ENCODE peak calls at places on chromosomes 5 and 9, in four cellular contexts. F is right lobe of liver; Z is CD8-positive, alpha-beta T cell; S is OCI-LY7. X is an unnamed sample.
A peak's percentile ranks its signal among the peaks of the same experiment; 100 is the strongest.

GRCh38 chr5:148776780-148777179 is 49.6 kb upstream of the ADRB2 start:
- DNase-seq in S (no peak), Z (no peak), F (no peak), X (peak; percentile 68)

GRCh38 chr9:87800456-87800855 is 74.5 kb downstream of the CTSL start:
- DNase-seq in F (no peak), S (no peak), Z (no peak), X (no peak)

GRCh38 chr5:137753227-137753985 is 757 bp downstream of the HNRNPA0 start:
- DNase-seq in Z (peak; percentile 38), F (peak; percentile 56), S (peak; percentile 42), X (peak; percentile 60)

GRCh38 chr5:23139338-23140171 is 286.4 kb upstream of the CDH12 start:
- DNase-seq in Z (no peak), S (peak; percentile 1), F (no peak), X (no peak)

GRCh38 chr5:533243-534005 is 9.2 kb upstream of the SLC9A3 start:
- DNase-seq in Z (no peak), S (no peak), F (peak; percentile 11), X (no peak)

GRCh38 chr9:86041331-86041741 is 58.0 kb downstream of the GOLM1 start:
- DNase-seq in F (no peak), S (no peak), Z (no peak), X (no peak)

GRCh38 chr5:96780626-96781025 is 27.1 kb downstream of the ERAP1 start:
- DNase-seq in F (no peak), S (no peak), Z (no peak), X (no peak)

GRCh38 chr9:136346927-136347465 is 16.5 kb downstream of the DNLZ start:
- DNase-seq in Z (no peak), F (no peak), S (no peak), X (no peak)

GRCh38 chr9:3431890-3432289 is 93.9 kb downstream of the RFX3 start:
- DNase-seq in F (no peak), S (no peak), Z (no peak), X (no peak)

GRCh38 chr5:172602712-172603289 is 38.3 kb upstream of the NEURL1B start:
- DNase-seq in S (no peak), Z (no peak), F (no peak), X (no peak)

GRCh38 chr5:172605466-172605865 is 35.6 kb upstream of the NEURL1B start:
- DNase-seq in F (no peak), S (no peak), Z (no peak), X (no peak)

GRCh38 chr5:172606156-172606785 is 34.8 kb upstream of the NEURL1B start:
- DNase-seq in Z (no peak), F (no peak), S (no peak), X (no peak)

GRCh38 chr5:172600571-172600970 is 40.5 kb upstream of the NEURL1B start:
- DNase-seq in F (no peak), Z (no peak), S (no peak), X (no peak)

GRCh38 chr5:172603425-172603824 is 37.6 kb upstream of the NEURL1B start:
- DNase-seq in S (no peak), F (no peak), Z (no peak), X (no peak)
- H3K9me3 ChIP-seq in S (no peaks in the 10 kb centered on the region), F (no peaks in the 10 kb centered on the region), Z (no peaks in the 10 kb centered on the region), X (peaks cover 3% of the 10 kb centered on the region)

GRCh38 chr5:150506571-150507282 is 1.2 kb upstream of the NDST1 start:
- DNase-seq in S (no peak), F (no peak), Z (no peak), X (no peak)
- H3K4me1 ChIP-seq in S (peaks cover 4% of the 10 kb centered on the region), F (no peaks in the 10 kb centered on the region), Z (no peaks in the 10 kb centered on the region), X (peaks cover 48% of the 10 kb centered on the region)

DNA sequence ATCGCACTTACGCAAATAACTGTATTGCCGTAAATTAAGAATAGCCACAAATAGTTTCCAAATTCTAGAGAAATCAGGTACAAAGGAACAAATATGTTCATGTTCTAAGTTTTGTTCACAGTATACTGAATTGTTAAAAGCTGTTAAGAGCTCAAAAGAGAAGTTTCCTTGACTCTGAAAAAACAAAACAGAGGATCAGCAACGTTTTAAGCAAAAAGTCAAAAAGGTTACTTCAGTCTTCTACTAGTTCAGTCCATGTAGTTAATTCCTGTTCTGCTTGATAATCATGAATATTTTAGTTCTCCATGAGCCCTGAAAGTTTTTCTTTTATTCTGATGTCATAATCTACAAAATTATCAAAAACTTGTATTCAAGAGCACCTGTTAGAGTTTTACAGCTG is 128.6 kb upstream of the MAST4 start:
- DNase-seq in F (no peak), Z (no peak), S (peak; percentile 12), X (no peak)
- H3K9me3 ChIP-seq in F (no peaks in the 10 kb centered on the region), Z (no peaks in the 10 kb centered on the region), S (peaks cover 29% of the 10 kb centered on the region), X (no peaks in the 10 kb centered on the region)

GRCh38 chr5:14588758-14589543 is 7.4 kb downstream of the OTULINL start:
- DNase-seq in S (no peak), Z (no peak), F (no peak), X (no peak)

GRCh38 chr5:14594378-14595074 is 12.9 kb downstream of the OTULINL start:
- DNase-seq in Z (no peak), S (no peak), F (no peak), X (no peak)

GRCh38 chr5:14590949-14591348 is 9.4 kb downstream of the OTULINL start:
- DNase-seq in F (no peak), S (no peak), Z (no peak), X (no peak)

GRCh38 chr5:14593326-14594036 is 11.9 kb downstream of the OTULINL start:
- DNase-seq in Z (no peak), F (no peak), S (no peak), X (no peak)

DNA sequence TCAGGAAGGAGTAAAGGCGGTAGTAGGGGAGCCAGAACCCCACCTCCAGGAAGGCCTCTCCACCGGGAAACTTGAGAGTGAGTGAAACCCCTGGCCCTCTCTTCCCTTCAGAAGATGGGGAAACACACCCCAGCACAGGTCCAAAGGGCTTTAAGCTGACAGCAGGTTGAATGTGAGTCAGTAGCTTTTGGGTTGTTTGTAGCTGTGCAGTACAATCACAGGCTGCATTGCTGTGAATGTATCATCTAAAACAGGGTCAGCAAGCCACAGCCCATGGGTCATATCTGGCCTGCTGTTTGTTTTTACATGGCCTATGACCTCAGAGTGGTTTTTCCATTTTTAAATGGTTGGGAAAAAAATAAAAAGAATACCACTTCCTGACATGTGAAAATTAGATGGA is 10.0 kb downstream of the OTULINL start:
- DNase-seq in Z (no peak), F (no peak), S (no peak), X (no peak)
- H3K4me1 ChIP-seq in Z (peaks cover 79% of the 10 kb centered on the region), F (no peaks in the 10 kb centered on the region), S (peaks cover 48% of the 10 kb centered on the region), X (no peaks in the 10 kb centered on the region)

DNA sequence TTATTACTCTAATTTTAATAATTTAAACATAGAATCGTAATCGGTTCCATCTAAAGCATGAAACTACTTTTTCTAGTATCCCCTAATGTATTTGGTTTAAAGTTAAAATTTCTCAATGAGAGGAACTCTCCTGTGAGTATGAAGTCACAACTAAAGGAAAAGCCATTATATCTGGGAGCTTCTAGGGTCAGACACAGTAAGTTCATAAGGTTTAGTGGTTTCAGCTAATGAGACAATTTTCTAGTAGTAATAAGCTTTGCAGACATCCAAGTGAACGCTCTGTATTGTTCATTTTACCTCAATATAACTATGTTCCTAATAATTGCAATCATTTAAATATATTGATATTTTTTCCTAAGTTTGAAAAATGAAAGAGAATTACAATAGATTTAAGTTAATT is 364.4 kb upstream of the CDH9 start:
- DNase-seq in Z (no peak), F (no peak), S (no peak), X (no peak)
- H3K9me3 ChIP-seq in Z (no peaks in the 10 kb centered on the region), F (no peaks in the 10 kb centered on the region), S (no peaks in the 10 kb centered on the region), X (no peaks in the 10 kb centered on the region)

GRCh38 chr5:72956324-72957140 is 691 bp downstream of the FCHO2 start:
- DNase-seq in Z (peak; percentile 21), S (peak; percentile 56), F (peak; percentile 66), X (peak; percentile 69)

GRCh38 chr5:72955768-72956323 is at the start of gene FCHO2:
- DNase-seq in F (peak; percentile 100), Z (peak; percentile 97), S (peak; percentile 95), X (peak; percentile 99)

GRCh38 chr5:72955143-72955767 is 586 bp upstream of the FCHO2 start:
- DNase-seq in S (no peak), F (peak; percentile 80), Z (no peak), X (no peak)

GRCh38 chr5:72959257-72959656 is 3.4 kb downstream of the FCHO2 start:
- DNase-seq in Z (no peak), F (no peak), S (no peak), X (no peak)

GRCh38 chr5:72957337-72957736 is 1.5 kb downstream of the FCHO2 start:
- DNase-seq in F (no peak), S (no peak), Z (no peak), X (no peak)
- H3K4me1 ChIP-seq in F (no peaks in the 10 kb centered on the region), S (peaks cover 10% of the 10 kb centered on the region), Z (peaks cover 12% of the 10 kb centered on the region), X (peaks cover 15% of the 10 kb centered on the region)

GRCh38 chr5:122465086-122465485 is 153.0 kb downstream of the SNCAIP start:
- DNase-seq in Z (no peak), S (no peak), F (no peak), X (no peak)
- H3K9me3 ChIP-seq in Z (no peaks in the 10 kb centered on the region), S (no peaks in the 10 kb centered on the region), F (no peaks in the 10 kb centered on the region), X (no peaks in the 10 kb centered on the region)

GRCh38 chr9:121950441-121950840 is 142.7 kb downstream of the TTLL11 start:
- DNase-seq in S (no peak), Z (no peak), F (no peak), X (no peak)
- H3K4me1 ChIP-seq in S (peaks cover 82% of the 10 kb centered on the region), Z (no peaks in the 10 kb centered on the region), F (no peaks in the 10 kb centered on the region), X (peaks cover 8% of the 10 kb centered on the region)

GRCh38 chr5:2329741-2330140 is 421.7 kb downstream of the IRX2 start:
- DNase-seq in S (no peak), Z (no peak), F (no peak), X (no peak)
- H3K9me3 ChIP-seq in S (no peaks in the 10 kb centered on the region), Z (no peaks in the 10 kb centered on the region), F (no peaks in the 10 kb centered on the region), X (peaks cover 47% of the 10 kb centered on the region)

GRCh38 chr5:134554319-134555222 is 29.1 kb downstream of the JADE2 start:
- DNase-seq in F (peak; percentile 78), Z (no peak), S (peak; percentile 60), X (peak; percentile 96)
- H3K4me1 ChIP-seq in F (no peaks in the 10 kb centered on the region), Z (peaks cover 48% of the 10 kb centered on the region), S (peaks cover 57% of the 10 kb centered on the region), X (peaks cover 66% of the 10 kb centered on the region)

X was measured in SJSA1.